ENCODE peak calls at places on chromosomes 16 and 17, in four cellular contexts. One of them, this sample, is unnamed.

GRCh38 chr16:78490431-78490830 is 391.0 kb downstream of the WWOX start:
- DNase-seq in Daoy: no peak
- DNase-seq in SJSA1: no peak
- DNase-seq in NCI-H2081: no peak
- DNase-seq in this sample: no peak

GRCh38 chr17:83132251-83133081 is 53.1 kb downstream of the METRNL start:
- DNase-seq in Daoy: no peak
- DNase-seq in SJSA1: peak
- DNase-seq in NCI-H2081: no peak
- DNase-seq in this sample: no peak

GRCh38 chr17:67475161-67475887 is 98.2 kb downstream of the PITPNC1 start:
- DNase-seq in Daoy: peak
- DNase-seq in SJSA1: peak
- DNase-seq in NCI-H2081: peak
- DNase-seq in this sample: peak

GRCh38 chr16:5502467-5502869 is 404.9 kb upstream of the EEF2KMT start:
- DNase-seq in Daoy: no peak
- DNase-seq in SJSA1: no peak
- DNase-seq in NCI-H2081: no peak
- DNase-seq in this sample: no peak

GRCh38 chr16:31502981-31503380 is 5.2 kb downstream of the RUSF1 start:
- DNase-seq in Daoy: no peak
- DNase-seq in SJSA1: no peak
- DNase-seq in NCI-H2081: no peak
- DNase-seq in this sample: no peak

GRCh38 chr17:39139137-39139516 is 12.3 kb downstream of the PLXDC1 start:
- DNase-seq in Daoy: peak
- DNase-seq in SJSA1: peak
- DNase-seq in NCI-H2081: no peak
- DNase-seq in this sample: peak

GRCh38 chr17:80105762-80106161 is 4.4 kb downstream of the GAA start:
- DNase-seq in Daoy: no peak
- DNase-seq in SJSA1: no peak
- DNase-seq in NCI-H2081: peak
- DNase-seq in this sample: no peak

GRCh38 chr17:55690105-55690508 is 32.6 kb downstream of the TMEM100 start:
- DNase-seq in Daoy: no peak
- DNase-seq in SJSA1: no peak
- DNase-seq in NCI-H2081: no peak
- DNase-seq in this sample: no peak

GRCh38 chr17:80097307-80097630 is 4.1 kb upstream of the GAA start:
- DNase-seq in Daoy: no peak
- DNase-seq in SJSA1: no peak
- DNase-seq in NCI-H2081: no peak
- DNase-seq in this sample: no peak

GRCh38 chr16:2753523-2754020 is 1.1 kb downstream of the SRRM2 start:
- DNase-seq in Daoy: no peak
- DNase-seq in SJSA1: no peak
- DNase-seq in NCI-H2081: no peak
- DNase-seq in this sample: no peak

This sample was measured in T1000.